ENCODE peak calls at places on chromosomes 2 and 18, in five cellular contexts. A, H, T, M and S are unnamed samples.
A peak's percentile ranks its signal among the peaks of the same experiment; 100 is the strongest.

GRCh38 chr2:225173909-225174308 is 131.6 kb upstream of the DOCK10 start:
- DNase-seq in M (peak; percentile 10), A (no peak), H (no peak), T (no peak), S (no peak)

GRCh38 chr18:37578886-37579513 is 13.4 kb upstream of the CELF4 start:
- DNase-seq in T (no peak), H (peak; percentile 20), A (no peak), M (peak; percentile 25), S (peak; percentile 4)

GRCh38 chr2:184444217-184444616 is 154.1 kb upstream of the ZNF804A start:
- DNase-seq in T (no peak), A (no peak), M (no peak), H (peak; percentile 77), S (no peak)

GRCh38 chr2:20370191-20370590 is 19.5 kb upstream of the PUM2 start:
- DNase-seq in A (no peak), H (no peak), T (no peak), M (peak; percentile 49), S (no peak)

GRCh38 chr2:230416061-230416721 is at the start of gene SP100:
- DNase-seq in T (peak; percentile 59), M (peak; percentile 82), H (peak; percentile 94), A (peak; percentile 82), S (peak; percentile 84)

GRCh38 chr18:50695431-50696176 is 124.2 kb downstream of the MRO start:
- DNase-seq in H (no peak), T (no peak), A (peak; percentile 6), M (no peak), S (no peak)

GRCh38 chr2:65164379-65165023 is 34.6 kb upstream of the RAB1A start:
- DNase-seq in H (no peak), T (no peak), A (no peak), M (no peak), S (peak; percentile 16)

GRCh38 chr2:98607741-98608117 is 583 bp downstream of the COA5 start:
- DNase-seq in H (no peak), T (no peak), M (peak; percentile 31), A (no peak), S (peak; percentile 12)

GRCh38 chr2:157159221-157159904 is 98.1 kb upstream of the GALNT5 start:
- DNase-seq in M (no peak), T (no peak), A (no peak), H (no peak), S (no peak)

GRCh38 chr2:151261240-151261976 is at the start of gene RBM43:
- DNase-seq in M (peak; percentile 95), H (peak; percentile 96), A (peak; percentile 96), T (peak; percentile 76), S (peak; percentile 89)

GRCh38 chr2:36376319-36376765 is 20.8 kb downstream of the CRIM1 start:
- DNase-seq in H (no peak), M (no peak), A (no peak), T (peak; percentile 70), S (peak; percentile 66)

GRCh38 chr2:85504434-85505261 is 34.3 kb upstream of the MAT2A start:
- DNase-seq in A (peak; percentile 83), H (no peak), M (peak; percentile 99), T (peak; percentile 76), S (peak; percentile 87)

GRCh38 chr2:195706161-195706900 is 49.3 kb downstream of the SLC39A10 start:
- DNase-seq in A (no peak), H (no peak), T (no peak), M (no peak), S (peak; percentile 21)

DNA sequence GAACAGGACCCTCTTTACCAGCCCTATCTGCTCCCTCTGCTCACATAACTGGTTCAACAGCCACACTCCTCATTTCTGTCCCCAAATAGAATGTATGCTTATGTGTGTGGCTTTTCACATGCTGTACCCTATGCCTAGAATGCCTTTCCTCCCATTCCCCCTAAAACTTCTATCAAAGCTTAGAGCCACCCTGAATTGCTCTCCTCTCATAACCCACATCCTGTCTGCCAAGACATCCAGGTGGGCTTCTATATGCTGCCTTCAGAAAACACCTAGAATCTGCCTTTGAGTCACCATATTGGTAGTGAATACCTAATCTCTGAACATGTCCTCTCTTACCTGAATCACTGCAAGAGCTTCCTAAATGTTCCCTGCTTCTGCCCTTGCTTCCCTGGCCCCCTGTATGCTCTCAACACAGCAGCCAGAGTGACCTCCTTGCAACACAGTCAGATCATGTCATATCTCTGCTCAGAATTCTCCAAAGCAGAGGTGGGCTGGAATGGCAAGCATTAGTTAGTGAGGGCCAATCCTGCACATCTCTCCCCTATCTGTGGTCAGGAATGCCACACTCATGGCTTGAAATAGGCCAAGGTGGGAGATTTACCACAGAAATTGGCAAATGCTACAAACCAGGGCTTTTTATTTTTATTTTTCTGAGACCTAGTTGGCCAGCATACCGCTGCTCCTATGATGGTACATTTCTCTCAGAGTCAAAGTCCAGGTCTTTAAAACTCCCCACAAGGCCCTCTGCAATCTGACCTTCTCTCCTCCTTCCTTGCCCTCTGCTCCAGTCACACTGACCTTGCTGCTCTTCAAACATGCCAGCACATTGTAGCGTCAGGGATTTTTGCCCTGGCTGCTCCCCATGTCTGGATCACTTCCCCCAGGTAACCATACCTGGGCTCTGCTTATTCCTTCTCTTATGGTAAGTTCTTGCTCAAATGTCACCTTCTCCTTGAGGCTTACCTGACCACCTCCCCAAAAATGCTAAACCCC is 111.8 kb upstream of the STON1 start:
- DNase-seq in M (no peak), T (no peak), H (peak; percentile 33), A (no peak), S (no peak)
- TF ChIP-seq CTCF in M (no peak), T (no peak), H (no peak), A (no peak), S (no peak)

DNA sequence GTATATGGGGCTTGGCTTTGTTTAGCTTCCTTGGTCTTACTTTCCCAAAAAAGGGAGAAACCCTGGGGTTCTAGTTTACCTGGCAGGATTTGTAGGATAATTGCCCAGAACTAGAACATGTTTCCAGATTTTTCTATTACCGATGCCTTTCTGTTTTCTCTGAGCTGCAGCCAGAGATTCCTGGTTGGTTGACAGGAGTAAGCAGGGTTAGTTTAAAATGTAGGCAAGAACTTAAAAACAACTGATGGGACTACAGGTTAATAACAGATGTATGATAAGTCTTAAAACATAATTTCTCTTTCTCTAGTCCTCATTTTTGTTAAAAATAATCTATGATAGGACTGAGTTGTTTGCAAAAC is 38.9 kb upstream of the GMCL1 start:
- DNase-seq in A (no peak), T (no peak), M (no peak), H (no peak), S (no peak)
- H3K4me3 ChIP-seq in A (no peak overlapping the region), T (no peak overlapping the region), M (no peak overlapping the region), H (peak overlapping the region; percentile 40), S (no peak overlapping the region)

DNA sequence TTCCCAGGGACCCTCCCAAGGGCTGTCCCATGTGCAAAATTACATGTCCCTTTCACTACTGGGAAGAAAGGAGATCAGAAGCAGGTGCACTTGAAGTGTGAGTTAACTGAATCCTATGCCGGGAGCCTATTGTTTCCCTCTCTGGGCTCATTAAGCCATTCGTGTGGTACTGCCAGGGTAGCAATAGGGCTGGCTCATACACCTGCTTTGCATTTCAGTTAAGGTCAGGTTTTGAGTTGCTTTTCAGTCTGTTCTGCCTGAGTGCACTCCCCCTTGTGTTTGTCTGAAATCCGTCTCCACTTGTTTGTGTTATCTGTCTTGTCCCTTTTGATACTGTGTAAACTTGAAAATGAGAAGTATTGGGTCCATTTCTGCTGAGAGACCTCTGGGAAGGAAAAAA is 1232.6 kb upstream of the NRXN1 start:
- DNase-seq in A (no peak), M (no peak), T (no peak), H (no peak), S (no peak)
- TF ChIP-seq CTCF in A (no peak), M (no peak), T (no peak), H (no peak), S (no peak)

DNA sequence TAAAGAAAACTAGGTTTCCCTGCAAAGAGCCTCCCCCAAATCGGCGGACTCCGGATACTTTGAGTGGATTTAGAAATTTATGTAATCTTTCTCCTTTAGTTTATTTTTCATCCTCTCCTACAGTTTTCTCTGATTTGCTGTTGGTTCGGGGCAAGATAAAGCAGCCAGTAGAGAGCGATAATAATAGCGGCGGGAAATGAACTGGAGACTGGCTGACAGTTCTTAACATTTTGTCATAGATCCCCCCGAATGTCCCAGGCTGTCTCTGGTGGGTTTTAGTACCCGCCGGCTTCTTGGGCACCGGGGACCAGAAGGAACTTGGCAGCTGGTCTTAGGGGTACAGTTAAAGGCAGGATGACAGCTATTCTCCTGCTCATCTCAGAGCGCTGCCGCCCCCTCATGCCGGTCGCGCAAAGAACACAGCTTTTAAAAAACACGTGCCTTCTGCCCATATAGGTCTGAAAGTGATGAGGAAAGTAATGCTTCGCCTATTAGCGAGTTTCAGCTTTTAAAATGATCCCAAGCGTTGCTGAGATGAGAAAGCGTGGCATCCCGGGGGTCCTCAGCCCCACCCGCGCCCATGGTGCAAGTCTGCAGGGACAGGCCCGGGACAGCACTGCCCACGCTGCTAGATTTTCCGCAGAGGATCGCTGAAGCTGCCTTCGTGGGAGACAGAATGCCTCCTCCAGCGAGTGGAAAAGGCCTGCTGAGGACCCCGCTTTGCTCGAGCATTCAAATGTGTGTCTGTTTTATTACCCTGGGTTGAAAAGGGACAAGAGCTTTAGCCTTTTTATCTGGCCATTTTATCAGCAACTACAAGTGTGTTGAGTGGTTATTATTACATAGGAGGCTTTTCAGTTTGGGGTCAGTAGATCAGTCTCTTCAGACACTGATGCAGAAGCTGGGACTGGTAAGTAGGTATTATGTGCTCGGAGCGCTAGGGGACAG is 3.8 kb downstream of the ONECUT2 start:
- DNase-seq in T (no peak), A (no peak), M (no peak), H (no peak), S (no peak)
- H3K4me3 ChIP-seq in T (no peak overlapping the region), A (peak overlapping the region; percentile 31), M (no peak overlapping the region), H (no peak overlapping the region), S (no peak overlapping the region)

GRCh38 chr2:141942006-141942789 is 188.6 kb downstream of the LRP1B start:
- DNase-seq in M (no peak), H (no peak), A (no peak), T (no peak), S (no peak)
- TF ChIP-seq CTCF in M (peak; percentile 31), H (peak; percentile 1), A (no peak), T (peak; percentile 40), S (peak; percentile 39)

GRCh38 chr2:75632091-75632704 is 14.4 kb upstream of the MRPL19 start:
- DNase-seq in M (peak; percentile 82), A (no peak), H (no peak), T (no peak), S (no peak)
- H3K4me3 ChIP-seq in M (no peak overlapping the region), A (no peak overlapping the region), H (no peak overlapping the region), T (no peak overlapping the region), S (no peak overlapping the region)

GRCh38 chr2:40760071-40760666 is 308.3 kb upstream of the SLC8A1 start:
- DNase-seq in A (no peak), T (peak; percentile 9), M (peak; percentile 64), H (peak; percentile 41), S (peak; percentile 56)
- TF ChIP-seq CTCF in A (peak; percentile 47), T (peak; percentile 77), M (peak; percentile 98), H (peak; percentile 64), S (peak; percentile 80)

GRCh38 chr2:240956161-240956934 is 42.1 kb upstream of the SNED1 start:
- DNase-seq in A (no peak), H (no peak), M (no peak), T (no peak), S (no peak)
- H3K4me3 ChIP-seq in A (no peak overlapping the region), H (no peak overlapping the region), M (no peak overlapping the region), T (no peak overlapping the region), S (no peak overlapping the region)

DNA sequence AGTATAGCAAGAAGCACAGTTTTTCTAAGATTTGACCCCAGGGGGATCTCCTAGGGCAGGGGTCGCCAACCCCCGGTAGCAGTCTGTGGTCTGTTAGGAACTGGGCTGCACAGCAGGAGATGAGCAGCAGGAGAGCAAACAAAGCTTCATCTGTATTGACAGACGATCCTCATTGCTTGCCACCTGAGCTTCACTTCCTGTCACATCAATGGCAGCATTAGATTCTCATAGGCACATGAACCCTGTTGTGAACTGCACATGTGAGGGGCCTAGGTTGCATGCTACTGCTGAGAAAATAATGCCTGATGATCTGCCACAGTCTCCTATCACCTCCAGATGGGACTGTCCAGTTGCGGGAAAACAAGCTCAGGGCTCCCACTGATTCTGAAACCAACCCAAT is 136.2 kb downstream of the RGPD3 start:
- DNase-seq in H (no peak), T (no peak), A (no peak), M (no peak), S (no peak)
- TF ChIP-seq CTCF in H (no peak), T (no peak), A (no peak), M (no peak), S (no peak)